ENCODE peak calls at places on chromosome 1, in nine cellular contexts. S, V, A, D, G, J, W, P and X are unnamed samples.

GRCh38 chr1:214416417-214417212 is 134.8 kb downstream of the PTPN14 start:
- DNase-seq in S (no peak), V (peak; percentile 80), A (no peak), D (no peak), G (no peak), J (no peak), W (no peak), P (no peak), X (no peak)

GRCh38 chr1:2602866-2603520 is 16.4 kb downstream of the PRXL2B start:
- DNase-seq in S (no peak), V (no peak), A (no peak), D (peak; percentile 6), G (no peak), J (no peak), W (no peak), P (peak; percentile 51), X (peak; percentile 68)

GRCh38 chr1:218380125-218380977 is 35.2 kb downstream of the TGFB2 start:
- DNase-seq in S (peak; percentile 54), V (peak; percentile 78), A (no peak), D (no peak), G (no peak), J (no peak), W (no peak), P (no peak), X (no peak)

GRCh38 chr1:24379733-24380315 is 33.8 kb downstream of the STPG1 start:
- DNase-seq in S (no peak), V (peak; percentile 76), A (no peak), D (no peak), G (no peak), J (no peak), W (no peak), P (no peak), X (peak; percentile 13)

GRCh38 chr1:212749924-212750535 is 41.5 kb downstream of the NSL1 start:
- DNase-seq in S (no peak), V (peak; percentile 79), A (no peak), D (no peak), G (peak; percentile 64), J (no peak), W (no peak), P (no peak), X (no peak)

GRCh38 chr1:2580691-2581090 is 5.9 kb upstream of the PRXL2B start:
- DNase-seq in S (no peak), V (no peak), A (no peak), D (no peak), G (no peak), J (no peak), W (no peak), P (no peak), X (no peak)

GRCh38 chr1:50981741-50982140 is 11.7 kb downstream of the CDKN2C start:
- DNase-seq in S (no peak), V (no peak), A (no peak), D (no peak), G (no peak), J (no peak), W (no peak), P (no peak), X (no peak)

GRCh38 chr1:100631015-100631521 is 88.5 kb upstream of the VCAM1 start:
- DNase-seq in S (no peak), V (peak; percentile 95), A (no peak), D (no peak), G (no peak), J (peak; percentile 38), W (no peak), P (no peak), X (no peak)

GRCh38 chr1:220687809-220688208 is 2.4 kb upstream of the C1orf115 start:
- DNase-seq in S (no peak), V (no peak), A (no peak), D (no peak), G (no peak), J (no peak), W (no peak), P (no peak), X (no peak)

GRCh38 chr1:81374481-81374880 is 426.3 kb upstream of the ADGRL2 start:
- DNase-seq in S (no peak), V (no peak), A (no peak), D (no peak), G (no peak), J (no peak), W (no peak), P (no peak), X (no peak)

GRCh38 chr1:150283260-150283659 is 906 bp downstream of the CIART start:
- DNase-seq in S (no peak), V (no peak), A (no peak), D (no peak), G (no peak), J (no peak), W (no peak), P (no peak), X (no peak)

GRCh38 chr1:165254376-165254775 is 102.1 kb downstream of the LMX1A start:
- DNase-seq in S (no peak), V (no peak), A (no peak), D (no peak), G (no peak), J (no peak), W (no peak), P (no peak), X (no peak)

DNA sequence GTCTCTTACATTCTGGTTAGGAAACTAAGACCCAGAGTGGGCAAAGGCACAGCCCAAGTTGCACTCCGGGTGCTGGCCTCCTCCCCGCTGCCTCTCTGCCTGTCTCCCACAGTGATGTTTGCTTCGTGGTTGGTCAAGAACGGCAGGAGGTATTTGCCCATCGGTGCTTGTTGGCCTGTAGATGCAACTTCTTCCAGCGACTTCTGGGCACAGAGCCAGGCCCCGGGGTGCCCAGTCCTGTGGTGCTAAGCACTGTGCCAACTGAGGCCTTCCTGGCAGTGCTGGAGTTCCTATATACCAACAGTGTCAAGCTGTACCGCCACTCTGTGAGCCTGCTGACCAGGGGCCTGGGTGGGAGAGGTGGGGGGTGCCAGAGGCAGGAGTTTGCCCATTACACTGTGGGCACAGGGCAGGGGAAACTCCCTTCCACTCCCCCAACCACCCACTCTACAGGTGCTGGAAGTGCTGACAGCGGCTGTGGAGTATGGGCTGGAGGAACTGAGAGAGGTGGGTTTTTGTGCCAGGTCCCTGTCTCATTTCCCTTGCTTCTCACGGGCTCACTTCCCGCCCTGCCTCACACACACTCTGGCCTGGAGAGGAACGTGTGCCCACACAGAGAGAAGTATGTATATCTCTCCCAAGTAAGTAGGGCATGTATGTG is 1.9 kb downstream of the BTBD19 start:
- DNase-seq in S (peak; percentile 81), V (no peak), A (peak; percentile 63), D (peak; percentile 43), G (no peak), J (peak; percentile 67), W (no peak), P (no peak), X (peak; percentile 71)
- H3K4me3 ChIP-seq in S (peak overlapping the region; percentile 5), V (no peak overlapping the region), A (peak overlapping the region; percentile 1), D (peak overlapping the region; percentile 49), G (no peak overlapping the region), J (peak overlapping the region; percentile 47), W (no peak overlapping the region), P (peak overlapping the region; percentile 33), X (no peak overlapping the region)

DNA sequence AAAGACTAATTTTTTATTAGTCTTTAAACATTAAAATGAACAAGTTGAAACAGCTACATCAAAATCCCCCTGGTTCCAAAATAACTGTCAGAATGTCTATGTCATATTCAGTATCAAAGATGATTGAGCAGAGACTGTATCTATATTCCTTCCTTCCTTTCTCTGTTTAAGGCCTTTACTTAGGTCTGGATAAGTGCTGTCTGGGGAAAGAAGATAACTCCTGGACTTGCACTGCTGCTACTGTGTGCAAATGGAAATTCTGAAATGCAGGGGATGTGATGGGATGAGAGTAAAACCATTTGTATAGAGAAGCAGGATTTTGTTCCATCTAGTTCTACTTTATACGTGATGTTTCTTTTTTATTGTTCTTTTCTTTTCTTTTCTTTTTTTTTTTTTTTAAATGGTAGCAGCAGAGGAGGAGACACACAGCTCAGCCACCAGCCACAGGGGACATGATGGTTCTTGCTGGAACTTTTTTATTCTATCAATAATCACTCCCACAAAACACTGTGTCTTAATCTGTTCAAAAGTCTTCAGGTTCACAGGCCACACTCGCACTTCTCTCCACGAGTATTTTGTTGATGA is 33.6 kb upstream of the FOXE3 start:
- DNase-seq in S (no peak), V (no peak), A (no peak), D (no peak), G (peak; percentile 54), J (no peak), W (no peak), P (no peak), X (no peak)
- TF ChIP-seq POLR2A in S (no peak), V (no peak), A (no peak), D (no peak), G (no peak), J (no peak), W (no peak), P (no peak), X (no peak)

DNA sequence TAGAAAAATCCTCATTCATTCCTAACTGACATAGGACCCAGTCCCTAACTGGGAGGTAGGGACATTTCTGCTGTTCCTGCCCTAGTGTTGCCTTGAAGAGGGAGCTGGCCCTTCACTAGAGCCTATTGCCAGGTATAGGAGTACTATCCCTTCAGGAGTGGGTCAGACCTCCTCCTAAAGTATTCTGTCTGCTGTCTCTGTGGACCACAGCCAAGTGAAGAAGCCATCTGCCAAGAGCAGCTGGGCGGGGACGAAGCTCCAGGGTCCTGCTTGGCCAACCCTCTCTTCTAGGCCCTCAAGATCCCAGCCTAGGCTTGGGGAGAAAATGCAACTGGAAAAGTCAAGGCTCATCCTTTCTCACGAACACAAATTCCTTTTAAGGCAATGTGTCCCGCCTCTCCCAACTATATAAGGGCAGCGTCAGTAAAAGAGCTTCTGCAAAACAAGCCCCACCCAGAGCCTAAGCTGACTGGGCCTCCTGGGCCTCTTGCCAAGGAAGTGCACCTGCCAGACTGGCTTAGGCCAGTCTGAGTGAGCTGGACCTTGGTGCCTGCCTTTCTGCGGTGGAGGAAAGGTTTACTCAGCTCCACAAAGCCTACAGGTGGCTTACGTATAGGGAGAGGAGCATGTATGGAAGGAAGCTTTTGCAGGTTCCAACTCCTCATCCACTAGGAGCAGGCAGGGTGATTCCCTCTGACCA is 638 bp upstream of the TUFT1 start:
- DNase-seq in S (peak; percentile 95), V (peak; percentile 96), A (peak; percentile 57), D (peak; percentile 28), G (peak; percentile 75), J (peak; percentile 84), W (peak; percentile 26), P (peak; percentile 86), X (peak; percentile 77)
- H3K4me3 ChIP-seq in S (peak overlapping the region; percentile 53), V (peak overlapping the region; percentile 73), A (peak overlapping the region; percentile 71), D (peak overlapping the region; percentile 74), G (peak overlapping the region; percentile 52), J (peak overlapping the region; percentile 79), W (peak overlapping the region; percentile 72), P (peak overlapping the region; percentile 75), X (no peak overlapping the region)

DNA sequence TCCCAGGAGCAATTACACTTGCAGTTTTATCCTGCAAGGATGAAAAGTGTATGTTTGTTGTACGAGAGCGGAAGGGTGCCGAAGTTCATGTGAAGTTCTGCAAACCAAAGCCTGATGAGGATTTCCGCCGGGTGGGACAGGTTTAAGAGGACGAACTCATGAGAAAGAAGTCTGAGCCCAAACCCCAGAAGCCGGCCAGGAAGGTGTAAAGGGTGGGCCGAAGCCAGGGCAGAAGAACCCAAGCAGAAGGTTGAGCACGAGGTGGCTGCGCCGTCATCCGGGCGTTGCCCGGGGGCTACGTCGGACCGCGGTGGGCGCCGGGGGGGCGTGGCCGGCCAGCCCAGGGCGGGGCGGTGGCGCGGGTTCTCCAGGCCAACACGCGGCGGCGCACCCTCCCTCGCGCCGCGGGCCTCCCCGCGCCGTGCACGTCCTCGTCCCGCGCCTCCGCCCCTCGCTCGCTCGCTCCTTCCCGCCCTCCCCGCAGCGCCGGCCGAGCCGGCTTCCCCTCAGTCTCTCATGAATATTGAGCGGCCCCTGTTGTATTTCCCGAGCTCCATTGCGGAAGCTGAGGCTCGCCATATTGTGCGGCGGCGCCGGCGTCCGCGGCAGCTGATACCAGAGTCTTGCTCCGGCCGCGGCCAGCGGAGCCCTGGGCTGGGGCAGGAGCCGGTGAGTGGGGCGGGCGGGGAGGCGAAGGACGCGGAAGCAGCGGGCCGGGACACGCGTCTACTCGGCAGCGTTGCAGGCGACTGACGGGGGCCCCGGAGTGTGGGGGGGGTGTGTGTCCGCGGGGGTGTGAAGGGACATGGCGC is at the start of gene RNF2:
- DNase-seq in S (peak; percentile 80), V (peak; percentile 71), A (peak; percentile 79), D (peak; percentile 59), G (peak; percentile 92), J (peak; percentile 86), W (peak; percentile 35), P (peak; percentile 85), X (peak; percentile 94)
- TF ChIP-seq POLR2A in S (no peak), V (no peak), A (no peak), D (peak; percentile 37), G (peak; percentile 79), J (peak; percentile 36), W (peak; percentile 47), P (peak; percentile 25), X (no peak)